ENCODE peak calls at places on chromosomes 3 and 15, in six cellular contexts. S is tibial artery, C is Peyer's patch, K is sigmoid colon, G is hepatocyte, D is ovary. V is an unnamed sample.

GRCh38 chr15:51190424-51191068 is 95.8 kb upstream of the TNFAIP8L3 start:
- DNase-seq in D (no peak), K (no peak), G (no peak), C (no peak), S (peak), V (no peak)

GRCh38 chr3:119637679-119638525 is 22.5 kb downstream of the POPDC2 start:
- DNase-seq in D (no peak), C (no peak), K (no peak), S (no peak), G (peak), V (peak)

GRCh38 chr15:47870956-47871625 is 153.8 kb downstream of the SEMA6D start:
- DNase-seq in C (no peak), S (no peak), G (peak), D (no peak), K (no peak), V (no peak)

GRCh38 chr15:48244923-48245322 is 38.8 kb downstream of the SLC12A1 start:
- DNase-seq in C (no peak), G (no peak), D (no peak), S (no peak), K (no peak), V (no peak)

GRCh38 chr3:187667526-187667925 is 2.7 kb downstream of the SST start:
- DNase-seq in C (no peak), G (no peak), K (no peak), S (no peak), D (no peak), V (no peak)

GRCh38 chr3:64686446-64686908 is 1.3 kb downstream of the ADAMTS9 start:
- DNase-seq in K (no peak), C (no peak), S (no peak), G (peak), D (no peak), V (peak)

GRCh38 chr3:100640633-100641032 is 31.2 kb downstream of the ADGRG7 start:
- DNase-seq in K (no peak), G (no peak), S (no peak), C (peak), D (no peak), V (no peak)

GRCh38 chr3:164416491-164417222 is 661.6 kb downstream of the SI start:
- DNase-seq in G (no peak), S (no peak), K (no peak), D (no peak), C (no peak), V (no peak)

GRCh38 chr15:44009056-44009455 is 182.3 kb downstream of the WDR76 start:
- DNase-seq in G (peak), K (no peak), S (no peak), D (no peak), C (no peak), V (no peak)

GRCh38 chr3:148642214-148642613 is 55.5 kb upstream of the AGTR1 start:
- DNase-seq in D (no peak), S (no peak), K (no peak), C (no peak), G (no peak), V (no peak)

GRCh38 chr3:184231671-184232070 is 2.3 kb downstream of the VWA5B2 start:
- DNase-seq in D (no peak), G (no peak), S (no peak), K (no peak), C (no peak), V (no peak)

GRCh38 chr15:89198934-89199333 is 22.4 kb downstream of the RLBP1 start:
- DNase-seq in C (no peak), K (no peak), G (no peak), S (no peak), D (no peak), V (no peak)

GRCh38 chr15:67085237-67085817 is 19.9 kb downstream of the SMAD3 start:
- DNase-seq in D (no peak), G (no peak), C (no peak), K (no peak), S (no peak), V (peak)

GRCh38 chr15:96086164-96086563 is 244.3 kb upstream of the NR2F2 start:
- DNase-seq in S (no peak), D (no peak), K (no peak), G (no peak), C (no peak), V (no peak)

GRCh38 chr3:45630325-45630724 is 35.8 kb downstream of the LIMD1 start:
- DNase-seq in S (no peak), K (no peak), G (no peak), C (no peak), D (no peak), V (no peak)

DNA sequence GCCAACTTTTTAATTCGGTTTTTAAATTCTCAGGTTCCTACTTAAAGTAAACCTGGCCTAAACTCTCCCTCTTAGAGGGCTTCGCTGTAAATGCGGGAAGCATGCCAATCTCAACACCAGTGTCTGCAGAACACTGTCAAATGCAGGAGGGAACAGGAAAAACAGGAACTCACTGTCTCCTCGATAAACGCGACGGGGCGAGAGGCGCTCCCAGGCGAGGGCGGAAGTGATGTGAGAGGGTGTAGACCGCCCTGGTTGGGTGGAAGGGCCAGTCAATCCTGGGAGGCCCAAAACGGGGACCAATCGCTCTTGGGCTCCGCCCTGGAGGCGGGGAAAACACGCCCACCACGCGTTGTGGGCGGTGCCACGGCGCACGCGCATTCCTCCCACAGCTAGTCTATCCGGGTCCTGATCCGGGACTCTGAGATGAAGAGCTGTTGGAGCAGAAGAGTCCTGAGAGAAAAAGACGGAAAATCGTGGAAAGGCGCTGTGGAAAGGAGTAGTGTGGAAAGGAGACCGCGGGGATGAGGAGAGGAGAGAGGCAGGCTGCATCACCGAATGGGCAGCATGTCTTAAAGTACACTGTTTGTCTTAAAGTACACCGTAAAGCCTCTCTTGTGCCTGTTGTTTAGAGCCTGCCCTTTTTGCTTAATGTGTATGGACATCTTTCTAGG is 27.1 kb downstream of the SLC28A2 start:
- DNase-seq in G (peak), C (peak), K (peak), S (peak), D (peak), V (peak)
- TF ChIP-seq CTCF in G (no peak), C (no peak), K (no peak), S (no peak), D (no peak), V (no peak)

GRCh38 chr15:40307421-40308165 is at the start of gene PLCB2:
- DNase-seq in C (peak), S (no peak), G (no peak), K (peak), D (no peak), V (peak)

GRCh38 chr15:40308844-40309189 is 1.1 kb upstream of the PLCB2 start:
- DNase-seq in K (peak), S (no peak), G (no peak), C (peak), D (no peak), V (no peak)

GRCh38 chr15:40305281-40305680 is 2.5 kb downstream of the PLCB2 start:
- DNase-seq in G (no peak), K (no peak), C (no peak), D (no peak), S (no peak), V (no peak)

GRCh38 chr15:40306908-40307307 is 827 bp downstream of the PLCB2 start:
- DNase-seq in S (no peak), D (no peak), C (no peak), K (no peak), G (no peak), V (no peak)

DNA sequence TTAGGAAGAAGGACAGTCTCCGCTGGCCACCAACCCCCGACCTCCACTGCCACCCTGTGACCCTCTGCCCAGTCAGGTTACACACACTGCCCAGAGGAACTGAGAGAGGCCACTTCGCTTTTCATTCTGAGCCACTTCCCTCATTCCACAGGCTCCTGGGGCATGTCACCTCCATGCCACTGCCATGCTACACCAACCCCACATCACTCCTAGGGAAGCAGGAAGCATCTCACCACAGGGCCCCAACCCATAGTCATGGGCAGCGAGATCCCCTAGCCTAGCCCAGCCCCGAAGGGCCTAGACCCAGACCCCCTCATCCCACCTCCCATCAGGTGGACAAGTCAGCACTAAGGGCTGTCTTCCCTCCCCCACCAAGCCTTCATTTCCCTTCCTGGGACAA is 1.4 kb downstream of the PLCB2 start:
- DNase-seq in K (peak), C (no peak), D (no peak), G (no peak), S (no peak), V (no peak)
- H3K4me3 ChIP-seq in K (no peak), C (peak), D (no peak), G (no peak), S (peak), V (no peak)

DNA sequence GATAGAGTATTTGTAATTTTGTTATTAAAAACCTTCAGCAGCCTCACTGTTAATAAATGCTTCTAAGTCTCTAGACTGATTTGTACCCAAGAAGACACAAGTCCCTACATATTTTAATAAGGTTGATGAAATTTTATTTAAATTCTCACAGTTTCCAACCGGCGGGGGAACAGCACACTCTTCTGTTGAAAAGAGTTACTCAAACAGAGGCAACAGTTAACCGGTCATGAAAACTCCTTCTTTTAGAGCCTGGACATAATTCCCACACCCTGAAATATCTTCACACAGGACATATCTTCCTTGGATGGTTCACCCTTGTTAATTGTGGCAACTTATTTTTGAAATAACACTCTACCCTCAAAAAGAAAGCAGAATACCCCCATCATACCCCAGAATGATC is 278.8 kb downstream of the FOXP1 start:
- DNase-seq in G (peak), D (peak), C (no peak), K (no peak), S (no peak), V (no peak)
- TF ChIP-seq CTCF in G (peak), D (no peak), C (no peak), K (peak), S (peak), V (no peak)

GRCh38 chr15:99124641-99125040 is 19.8 kb downstream of the SYNM start:
- DNase-seq in C (peak), S (peak), K (peak), G (no peak), D (no peak), V (no peak)

GRCh38 chr15:99121691-99122410 is 17.0 kb downstream of the SYNM start:
- DNase-seq in C (no peak), S (no peak), D (no peak), G (no peak), K (no peak), V (no peak)

GRCh38 chr15:99122831-99123705 is 18.2 kb downstream of the SYNM start:
- DNase-seq in G (no peak), K (peak), C (no peak), S (no peak), D (no peak), V (no peak)

GRCh38 chr15:99125061-99125990 is 20.4 kb downstream of the SYNM start:
- DNase-seq in D (no peak), C (peak), G (no peak), S (peak), K (peak), V (no peak)

DNA sequence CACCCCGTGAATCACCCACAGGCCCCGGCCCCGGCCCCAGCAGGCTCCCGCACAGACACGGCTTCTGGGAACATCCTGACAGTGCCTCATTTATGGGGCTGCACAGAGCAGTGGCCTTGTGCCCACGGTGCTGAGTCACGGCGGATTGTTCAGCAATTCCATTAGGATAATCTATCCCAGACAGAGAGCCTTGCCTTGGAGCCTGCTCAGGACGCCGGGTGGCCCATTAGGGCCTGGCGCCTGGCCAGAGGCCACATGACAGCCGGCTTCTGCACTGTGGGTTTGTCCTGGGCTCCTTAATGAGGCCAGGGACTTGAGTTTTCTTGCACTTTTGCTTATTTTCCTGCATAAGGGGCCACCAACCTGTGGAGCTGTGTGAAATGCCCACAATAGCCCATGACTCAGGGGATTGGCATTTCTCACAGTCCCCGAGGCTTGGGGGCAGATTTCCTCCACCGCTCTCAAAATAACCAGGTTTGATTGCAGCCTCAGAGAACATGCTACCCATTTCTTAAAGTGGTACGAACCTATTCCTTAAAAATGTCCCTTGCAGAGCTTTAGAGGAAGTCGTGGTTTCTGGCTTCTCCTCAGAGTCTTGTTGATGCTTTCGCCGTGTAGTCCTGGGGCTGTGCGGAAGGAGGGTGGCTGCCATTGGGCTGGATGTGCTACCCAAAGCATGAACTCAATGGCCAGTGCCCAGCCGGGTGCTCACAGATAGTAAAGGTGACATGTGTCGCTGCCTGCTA is 19.0 kb downstream of the SYNM start:
- DNase-seq in G (peak), K (peak), D (peak), S (peak), C (peak), V (no peak)
- H3K4me3 ChIP-seq in G (no peak), K (peak), D (peak), S (peak), C (no peak), V (no peak)

GRCh38 chr3:10136426-10137005 is 5.1 kb upstream of the VHL start:
- DNase-seq in S (no peak), C (no peak), D (no peak), G (no peak), K (no peak), V (no peak)
- TF ChIP-seq CTCF in S (no peak), C (no peak), D (no peak), G (no peak), K (no peak), V (no peak)

DNA sequence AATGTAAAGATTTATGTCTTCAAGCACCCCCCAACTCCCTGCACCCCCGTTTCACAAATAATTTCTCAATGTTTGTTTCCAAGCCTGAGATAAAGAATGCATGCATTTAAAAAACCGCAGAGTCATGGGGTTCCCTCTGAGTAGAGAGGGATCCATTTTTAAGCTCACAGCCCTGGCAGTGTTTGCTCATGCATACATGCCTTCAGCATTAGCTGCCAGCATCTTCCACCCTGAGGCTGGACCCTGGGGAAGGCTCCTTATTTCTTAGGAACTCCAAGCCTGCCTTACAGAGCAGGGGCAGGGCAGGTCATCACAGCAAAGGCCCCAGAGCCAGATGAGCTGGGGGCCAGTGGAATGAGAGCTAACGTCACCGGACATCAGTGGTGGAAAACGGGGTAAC is 31.3 kb downstream of the TLE3 start:
- DNase-seq in G (no peak), K (no peak), C (no peak), S (no peak), D (no peak), V (no peak)
- H3K4me3 ChIP-seq in G (no peak), K (no peak), C (no peak), S (no peak), D (no peak), V (no peak)

GRCh38 chr3:123584284-123584987 is 417 bp downstream of the HACD2 start:
- DNase-seq in G (peak), S (peak), K (peak), D (peak), C (peak), V (no peak)
- TF ChIP-seq CTCF in G (peak), S (no peak), K (no peak), D (no peak), C (no peak), V (no peak)

GRCh38 chr3:176046717-176047116 is 1150.6 kb downstream of the TBL1XR1 start:
- DNase-seq in K (no peak), D (no peak), G (no peak), S (no peak), C (no peak), V (no peak)
- H3K4me3 ChIP-seq in K (no peak), D (no peak), G (no peak), S (no peak), C (no peak), V (no peak)

V was measured in GM06990.